ENCODE peak calls at places on chromosomes 16 and 17, in six cellular contexts. N is M059J; B is T-cell; U is SHP77; Q is stimulated activated CD4-positive, alpha-beta T cell treated with anti-CD3 and anti-CD28 coated beads, Interleukin-4, amount 100 ng/mL, for 4 hours; I is ELF-1. O is an unnamed sample.

GRCh38 chr16:84367750-84368320 is 503 bp upstream of the ATP2C2 start:
- DNase-seq in I (no peak), N (no peak), U (no peak), Q (no peak), B (no peak), O (no peak)

GRCh38 chr17:19019041-19019941 is 14.7 kb upstream of the FAM83G start:
- DNase-seq in Q (no peak), U (no peak), I (no peak), B (no peak), N (no peak), O (no peak)

GRCh38 chr17:40314557-40314953 is 5.6 kb downstream of the RARA start:
- DNase-seq in Q (peak; percentile 81), U (peak; percentile 86), B (peak; percentile 56), N (peak; percentile 96), I (no peak), O (peak; percentile 81)

GRCh38 chr16:4869147-4869790 is 22.0 kb downstream of the UBN1 start:
- DNase-seq in N (no peak), U (no peak), Q (no peak), B (no peak), I (no peak), O (no peak)

GRCh38 chr17:17819561-17819995 is 17.2 kb downstream of the SREBF1 start:
- DNase-seq in Q (peak; percentile 63), U (peak; percentile 82), B (peak; percentile 21), N (peak; percentile 94), I (peak; percentile 69), O (peak; percentile 85)

GRCh38 chr17:69814031-69814430 is 261.0 kb upstream of the KCNJ16 start:
- DNase-seq in U (no peak), B (no peak), I (no peak), N (no peak), Q (no peak), O (no peak)

GRCh38 chr17:75594499-75595283 is 7.1 kb downstream of the MYO15B start:
- DNase-seq in I (no peak), U (peak; percentile 70), N (peak; percentile 20), Q (no peak), B (no peak), O (no peak)

GRCh38 chr16:89905511-89906140 is 13.0 kb upstream of the MC1R start:
- DNase-seq in N (no peak), U (no peak), B (no peak), Q (no peak), I (no peak), O (no peak)

GRCh38 chr16:79163666-79164377 is 436.7 kb downstream of the MAF start:
- DNase-seq in Q (no peak), B (no peak), N (no peak), U (no peak), I (no peak), O (peak; percentile 12)

GRCh38 chr16:4178468-4179010 is 62.3 kb upstream of the ADCY9 start:
- DNase-seq in U (no peak), Q (no peak), N (no peak), B (no peak), I (no peak), O (no peak)